ENCODE peak calls at places on chromosomes 11 and 22, in five cellular contexts. R, L, Y, T and F are unnamed samples. For H3K9me3 and H3K9me2, the result is how much of the 10 kb centered on the place peaks cover.

GRCh38 chr11:2687223-2687530 is 12.6 kb downstream of the KCNQ1OT1 start:
- DNase-seq in R (no peak), L (no peak), Y (no peak), T (no peak), F (no peak)

GRCh38 chr11:1283091-1283511 is 26.3 kb downstream of the TOLLIP start:
- DNase-seq in R (no peak), L (no peak), Y (no peak), T (no peak), F (no peak)

GRCh38 chr11:4194889-4195288 is 100.3 kb downstream of the RRM1 start:
- DNase-seq in R (no peak), L (no peak), Y (no peak), T (no peak), F (no peak)

GRCh38 chr11:76588455-76589325 is 81.9 kb downstream of the LRRC32 start:
- DNase-seq in R (no peak), L (no peak), Y (no peak), T (peak), F (peak)

GRCh38 chr11:2746401-2747230 is 46.8 kb upstream of the KCNQ1OT1 start:
- DNase-seq in R (no peak), L (no peak), Y (no peak), T (no peak), F (no peak)

GRCh38 chr11:100543386-100543785 is 143.7 kb upstream of the ARHGAP42 start:
- DNase-seq in R (no peak), L (no peak), Y (no peak), T (no peak), F (no peak)

GRCh38 chr11:9263840-9264380 is 1.2 kb downstream of the DENND5A start:
- DNase-seq in R (peak), L (no peak), Y (no peak), T (no peak), F (peak)

GRCh38 chr11:16280256-16280682 is 76.1 kb downstream of the SOX6 start:
- DNase-seq in R (no peak), L (no peak), Y (peak), T (peak), F (no peak)

GRCh38 chr11:21975242-21975641 is 217.6 kb upstream of the ANO5 start:
- DNase-seq in R (no peak), L (no peak), Y (no peak), T (no peak), F (no peak)

GRCh38 chr11:44556735-44557409 is 8.6 kb upstream of the CD82 start:
- DNase-seq in R (peak), L (peak), Y (peak), T (peak), F (peak)

GRCh38 chr11:3001496-3001895 is 9.4 kb upstream of the NAP1L4 start:
- DNase-seq in R (no peak), L (no peak), Y (no peak), T (no peak), F (no peak)

GRCh38 chr22:28978863-28979799 is 82.5 kb downstream of the C22orf31 start:
- DNase-seq in R (no peak), L (no peak), Y (no peak), T (no peak), F (no peak)

GRCh38 chr11:111846640-111847039 is 24.7 kb downstream of the ALG9 start:
- DNase-seq in R (peak), L (no peak), Y (peak), T (peak), F (no peak)

GRCh38 chr22:43152355-43153071 is 1.2 kb downstream of the TSPO start:
- DNase-seq in R (peak), L (no peak), Y (peak), T (peak), F (peak)

GRCh38 chr11:19869466-19869865 is 156.8 kb downstream of the NAV2 start:
- DNase-seq in R (no peak), L (no peak), Y (no peak), T (no peak), F (no peak)

GRCh38 chr22:31230871-31231621 is 18.9 kb downstream of the LIMK2 start:
- DNase-seq in R (peak), L (no peak), Y (peak), T (peak), F (peak)

GRCh38 chr22:47587361-47587760 is 824.9 kb downstream of the TBC1D22A start:
- DNase-seq in R (no peak), L (no peak), Y (no peak), T (no peak), F (no peak)
- H3K9me3 ChIP-seq in R (under half), L (under half), Y (under half), T (under half), F (under half)

GRCh38 chr22:21103633-21104032 is 57.9 kb downstream of the LRRC74B start:
- DNase-seq in R (no peak), L (no peak), Y (no peak), T (no peak), F (no peak)

GRCh38 chr22:21104126-21104691 is 58.5 kb downstream of the LRRC74B start:
- DNase-seq in R (no peak), L (no peak), Y (no peak), T (no peak), F (no peak)

GRCh38 chr22:21102659-21103267 is 57.0 kb downstream of the LRRC74B start:
- DNase-seq in R (peak), L (peak), Y (peak), T (peak), F (peak)

GRCh38 chr22:21100149-21101032 is 54.6 kb downstream of the LRRC74B start:
- DNase-seq in R (peak), L (no peak), Y (no peak), T (no peak), F (no peak)

DNA sequence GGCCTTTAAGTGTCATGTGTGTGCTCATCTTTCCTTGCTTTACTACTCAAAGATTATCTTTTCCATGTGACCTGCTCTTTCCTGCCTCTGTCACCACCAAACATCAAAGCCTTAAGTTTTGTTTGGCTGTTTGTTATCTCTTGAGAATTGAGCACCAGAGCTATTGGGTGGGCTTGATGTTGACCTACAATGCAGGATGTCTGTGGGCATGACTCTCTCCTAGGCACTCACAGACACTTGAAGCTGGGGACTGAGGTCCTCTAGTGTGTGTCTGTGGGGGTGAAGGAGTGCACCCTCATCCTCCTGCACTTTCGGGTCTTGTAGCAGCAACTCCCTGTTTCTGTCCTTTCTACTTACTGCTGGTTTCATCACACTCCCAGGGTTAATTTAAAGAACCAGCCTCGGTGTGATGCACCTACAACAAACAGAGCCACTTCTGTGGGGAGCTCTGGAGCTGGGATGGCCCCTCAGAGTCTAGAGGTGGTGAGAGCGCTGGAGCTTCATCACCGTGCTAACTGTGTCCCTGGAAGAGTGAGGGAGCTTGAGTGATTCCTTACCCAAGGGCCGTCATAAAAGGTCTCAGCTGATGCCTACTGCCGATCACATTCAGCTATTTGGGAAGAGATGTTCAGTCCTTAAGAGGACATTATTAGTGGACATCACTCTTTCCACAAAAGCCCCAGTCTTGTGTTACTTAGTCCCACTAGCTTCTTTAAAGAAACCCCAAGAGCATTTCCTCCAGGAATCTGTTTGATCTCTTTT is 56.3 kb downstream of the LRRC74B start:
- DNase-seq in R (peak), L (no peak), Y (no peak), T (no peak), F (no peak)
- H3K9me2 ChIP-seq in R (under half), L (under half), Y (under half), T (under half), F (under half)

DNA sequence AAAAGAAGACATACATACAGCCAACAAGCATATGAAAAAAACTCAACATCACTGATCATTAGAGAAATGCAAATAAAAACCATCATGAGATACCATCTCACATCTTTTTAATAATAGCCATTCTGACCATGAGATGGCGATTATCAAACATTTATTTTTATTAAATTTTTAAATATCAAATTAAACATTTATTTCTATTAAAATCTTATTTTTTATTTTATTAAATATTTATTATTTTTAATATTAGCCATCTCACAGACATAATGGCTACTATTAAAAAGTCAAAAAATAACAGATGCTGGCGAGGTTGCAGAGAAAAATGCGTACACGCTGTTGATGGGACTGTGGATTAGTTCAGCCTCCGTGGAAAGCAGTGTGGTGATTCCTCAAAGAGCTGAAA is 264.8 kb upstream of the TENM4 start:
- DNase-seq in R (no peak), L (no peak), Y (no peak), T (no peak), F (no peak)
- H3K9me3 ChIP-seq in R (under half), L (under half), Y (under half), T (under half), F (under half)

GRCh38 chr11:47132981-47133380 is 43.7 kb downstream of the ARFGAP2 start:
- DNase-seq in R (no peak), L (no peak), Y (no peak), T (no peak), F (no peak)

GRCh38 chr11:47136921-47137320 is 39.8 kb downstream of the ARFGAP2 start:
- DNase-seq in R (no peak), L (no peak), Y (no peak), T (no peak), F (no peak)

GRCh38 chr11:47136327-47136726 is 40.4 kb downstream of the ARFGAP2 start:
- DNase-seq in R (no peak), L (no peak), Y (no peak), T (no peak), F (no peak)

GRCh38 chr11:47139878-47140277 is 36.8 kb downstream of the ARFGAP2 start:
- DNase-seq in R (no peak), L (no peak), Y (no peak), T (no peak), F (no peak)

GRCh38 chr11:47137476-47137875 is 39.2 kb downstream of the ARFGAP2 start:
- DNase-seq in R (no peak), L (no peak), Y (no peak), T (no peak), F (no peak)
- H3K9me2 ChIP-seq in R (under half), L (under half), Y (under half), T (under half), F (under half)

GRCh38 chr22:49626361-49627216 is 201.1 kb downstream of the BRD1 start:
- DNase-seq in R (no peak), L (no peak), Y (no peak), T (no peak), F (no peak)
- H3K9me3 ChIP-seq in R (under half), L (under half), Y (under half), T (under half), F (under half)